ENCODE peak calls at places on chromosome 15, in five cellular contexts. A is HFF-Myc; G is HT1080; K is activated CD8-positive, alpha-beta memory T cell treated with anti-CD3 and anti-CD28 coated beads for 1 hour; S is NCI-H82. O is an unnamed sample.

GRCh38 chr15:32959077-32959476 is 235.4 kb downstream of the FMN1 start:
- DNase-seq in G (peak), K (no peak), S (no peak), A (no peak), O (no peak)

GRCh38 chr15:96974761-96975160 is 644.3 kb downstream of the NR2F2 start:
- DNase-seq in G (peak), S (no peak), K (no peak), A (no peak), O (no peak)

GRCh38 chr15:87439090-87439489 is 817.4 kb downstream of the NTRK3 start:
- DNase-seq in K (no peak), S (no peak), A (no peak), G (no peak), O (no peak)

GRCh38 chr15:95840004-95840403 is 490.5 kb upstream of the NR2F2 start:
- DNase-seq in A (no peak), S (no peak), G (no peak), K (no peak), O (no peak)

GRCh38 chr15:72197460-72198409 is at the start of gene GRAMD2A:
- DNase-seq in K (no peak), A (no peak), S (peak), G (no peak), O (no peak)

GRCh38 chr15:59688383-59688887 is 685 bp downstream of the BNIP2 start:
- DNase-seq in K (no peak), G (no peak), A (peak), S (peak), O (no peak)

GRCh38 chr15:100515758-100516157 is 13.0 kb downstream of the CERS3 start:
- DNase-seq in S (peak), A (no peak), K (no peak), G (no peak), O (no peak)

GRCh38 chr15:90869601-90870353 is 1.4 kb downstream of the FURIN start:
- DNase-seq in S (peak), K (no peak), A (peak), G (peak), O (peak)

GRCh38 chr15:94587071-94587470 is 355.7 kb downstream of the MCTP2 start:
- DNase-seq in S (no peak), K (no peak), G (no peak), A (no peak), O (no peak)

GRCh38 chr15:76393614-76394013 is 57.0 kb downstream of the ISL2 start:
- DNase-seq in G (peak), S (peak), K (no peak), A (peak), O (no peak)

GRCh38 chr15:80811781-80812180 is 32.6 kb downstream of the CEMIP start:
- DNase-seq in A (no peak), K (no peak), G (no peak), S (no peak), O (no peak)

GRCh38 chr15:92884813-92885461 is 15.2 kb upstream of the CHD2 start:
- DNase-seq in G (no peak), S (no peak), K (no peak), A (no peak), O (no peak)

GRCh38 chr15:89143503-89144162 is 55.4 kb downstream of the ABHD2 start:
- DNase-seq in K (no peak), G (peak), A (peak), S (no peak), O (peak)

GRCh38 chr15:41574158-41574557 is 15.1 kb downstream of the TYRO3 start:
- DNase-seq in K (no peak), G (no peak), A (no peak), S (peak), O (no peak)